ENCODE peak calls at places on chromosome 16, in six cellular contexts. One of them, this sample, is unnamed.

GRCh38 chr16:11484691-11485258 is 101.9 kb downstream of the LITAF start:
- DNase-seq in neural crest cell: no peak
- DNase-seq in endothelial cell: peak
- DNase-seq in cardiac fibroblast: peak
- DNase-seq in D721Med: no peak
- DNase-seq in right lobe of liver: no peak
- DNase-seq in this sample: no peak

GRCh38 chr16:79417465-79418093 is 183.0 kb downstream of the MAF start:
- DNase-seq in right lobe of liver: no peak
- DNase-seq in cardiac fibroblast: no peak
- DNase-seq in neural crest cell: no peak
- DNase-seq in endothelial cell: no peak
- DNase-seq in D721Med: no peak
- DNase-seq in this sample: no peak

GRCh38 chr16:46885960-46886763 is 2.0 kb downstream of the GPT2 start:
- DNase-seq in neural crest cell: no peak
- DNase-seq in D721Med: no peak
- DNase-seq in endothelial cell: no peak
- DNase-seq in right lobe of liver: peak
- DNase-seq in cardiac fibroblast: peak
- DNase-seq in this sample: peak

GRCh38 chr16:47715442-47716054 is 254.4 kb downstream of the PHKB start:
- DNase-seq in endothelial cell: no peak
- DNase-seq in D721Med: no peak
- DNase-seq in cardiac fibroblast: no peak
- DNase-seq in neural crest cell: no peak
- DNase-seq in right lobe of liver: no peak
- DNase-seq in this sample: peak

GRCh38 chr16:57530531-57531252 is 5.7 kb downstream of the CCDC102A start:
- DNase-seq in neural crest cell: no peak
- DNase-seq in endothelial cell: no peak
- DNase-seq in D721Med: no peak
- DNase-seq in right lobe of liver: no peak
- DNase-seq in cardiac fibroblast: no peak
- DNase-seq in this sample: no peak

GRCh38 chr16:56332464-56333079 is 92.8 kb downstream of the AMFR start:
- DNase-seq in endothelial cell: peak
- DNase-seq in cardiac fibroblast: peak
- DNase-seq in neural crest cell: peak
- DNase-seq in D721Med: no peak
- DNase-seq in right lobe of liver: peak
- DNase-seq in this sample: peak

GRCh38 chr16:3095869-3096268 is 3.2 kb downstream of the ZSCAN10 start:
- DNase-seq in neural crest cell: no peak
- DNase-seq in cardiac fibroblast: no peak
- DNase-seq in right lobe of liver: no peak
- DNase-seq in D721Med: no peak
- DNase-seq in endothelial cell: no peak
- DNase-seq in this sample: no peak

GRCh38 chr16:30409125-30410060 is 2.0 kb downstream of the ZNF771 start:
- DNase-seq in D721Med: no peak
- DNase-seq in right lobe of liver: peak
- DNase-seq in cardiac fibroblast: peak
- DNase-seq in endothelial cell: peak
- DNase-seq in neural crest cell: peak
- DNase-seq in this sample: peak

GRCh38 chr16:2845116-2845515 is 12.9 kb downstream of the PRSS22 start:
- DNase-seq in D721Med: no peak
- DNase-seq in neural crest cell: no peak
- DNase-seq in cardiac fibroblast: no peak
- DNase-seq in right lobe of liver: no peak
- DNase-seq in endothelial cell: no peak
- DNase-seq in this sample: no peak

GRCh38 chr16:52861614-52862022 is 191.1 kb downstream of the CHD9NB start:
- DNase-seq in cardiac fibroblast: peak
- DNase-seq in D721Med: no peak
- DNase-seq in endothelial cell: peak
- DNase-seq in neural crest cell: peak
- DNase-seq in right lobe of liver: no peak
- DNase-seq in this sample: no peak

GRCh38 chr16:85381738-85382592 is 231.2 kb upstream of the GSE1 start:
- DNase-seq in right lobe of liver: peak
- DNase-seq in neural crest cell: no peak
- DNase-seq in D721Med: no peak
- DNase-seq in endothelial cell: no peak
- DNase-seq in cardiac fibroblast: peak
- DNase-seq in this sample: peak

GRCh38 chr16:26269663-26270062 is 577.9 kb downstream of the HS3ST4 start:
- DNase-seq in D721Med: no peak
- DNase-seq in right lobe of liver: no peak
- DNase-seq in endothelial cell: no peak
- DNase-seq in neural crest cell: no peak
- DNase-seq in cardiac fibroblast: no peak
- DNase-seq in this sample: no peak

GRCh38 chr16:75301804-75302203 is 50.4 kb upstream of the BCAR1 start:
- DNase-seq in cardiac fibroblast: no peak
- DNase-seq in D721Med: no peak
- DNase-seq in endothelial cell: no peak
- DNase-seq in right lobe of liver: no peak
- DNase-seq in neural crest cell: no peak
- DNase-seq in this sample: no peak

GRCh38 chr16:47699090-47699489 is 238.0 kb downstream of the PHKB start:
- DNase-seq in D721Med: no peak
- DNase-seq in neural crest cell: no peak
- DNase-seq in endothelial cell: no peak
- DNase-seq in right lobe of liver: no peak
- DNase-seq in cardiac fibroblast: no peak
- DNase-seq in this sample: no peak

GRCh38 chr16:19005561-19006445 is 22.1 kb downstream of the TMC7 start:
- DNase-seq in right lobe of liver: no peak
- DNase-seq in neural crest cell: peak
- DNase-seq in D721Med: no peak
- DNase-seq in endothelial cell: no peak
- DNase-seq in cardiac fibroblast: peak
- DNase-seq in this sample: no peak

GRCh38 chr16:11734025-11734652 is 8.5 kb downstream of the TXNDC11 start:
- DNase-seq in cardiac fibroblast: no peak
- DNase-seq in D721Med: no peak
- DNase-seq in endothelial cell: no peak
- DNase-seq in neural crest cell: no peak
- DNase-seq in right lobe of liver: no peak
- DNase-seq in this sample: no peak

GRCh38 chr16:4327782-4328579 is 12.1 kb downstream of the GLIS2 start:
- DNase-seq in right lobe of liver: peak
- DNase-seq in endothelial cell: peak
- DNase-seq in cardiac fibroblast: peak
- DNase-seq in D721Med: no peak
- DNase-seq in neural crest cell: peak
- DNase-seq in this sample: peak

GRCh38 chr16:75733305-75734141 is 7.2 kb upstream of the CPHXL start:
- DNase-seq in D721Med: no peak
- DNase-seq in neural crest cell: no peak
- DNase-seq in cardiac fibroblast: peak
- DNase-seq in endothelial cell: no peak
- DNase-seq in right lobe of liver: no peak
- DNase-seq in this sample: peak

GRCh38 chr16:495127-495748 is 32.3 kb upstream of the CAPN15 start:
- DNase-seq in cardiac fibroblast: peak
- DNase-seq in neural crest cell: no peak
- DNase-seq in right lobe of liver: peak
- DNase-seq in endothelial cell: peak
- DNase-seq in D721Med: peak
- DNase-seq in this sample: peak

GRCh38 chr16:49346459-49346858 is 27.1 kb upstream of the C16orf78 start:
- DNase-seq in cardiac fibroblast: no peak
- DNase-seq in endothelial cell: no peak
- DNase-seq in neural crest cell: no peak
- DNase-seq in D721Med: no peak
- DNase-seq in right lobe of liver: no peak
- DNase-seq in this sample: no peak

GRCh38 chr16:57165923-57166322 is 19.9 kb downstream of the PSME3IP1 start:
- DNase-seq in neural crest cell: no peak
- DNase-seq in cardiac fibroblast: peak
- DNase-seq in right lobe of liver: no peak
- DNase-seq in endothelial cell: no peak
- DNase-seq in D721Med: no peak
- DNase-seq in this sample: peak

GRCh38 chr16:57504001-57504400 is 17.7 kb upstream of the DOK4 start:
- DNase-seq in right lobe of liver: no peak
- DNase-seq in neural crest cell: no peak
- DNase-seq in cardiac fibroblast: no peak
- DNase-seq in endothelial cell: no peak
- DNase-seq in D721Med: no peak
- DNase-seq in this sample: no peak

GRCh38 chr16:86723699-86724098 is 145.3 kb downstream of the FOXL1 start:
- DNase-seq in D721Med: no peak
- DNase-seq in neural crest cell: no peak
- DNase-seq in cardiac fibroblast: no peak
- DNase-seq in right lobe of liver: no peak
- DNase-seq in endothelial cell: no peak
- DNase-seq in this sample: no peak

GRCh38 chr16:78005881-78006280 is 16.5 kb upstream of the CLEC3A start:
- DNase-seq in endothelial cell: peak
- DNase-seq in cardiac fibroblast: no peak
- DNase-seq in neural crest cell: peak
- DNase-seq in right lobe of liver: no peak
- DNase-seq in D721Med: no peak
- DNase-seq in this sample: no peak

GRCh38 chr16:73033271-73033998 is 14.5 kb downstream of the ZFHX3 start:
- DNase-seq in D721Med: no peak
- DNase-seq in endothelial cell: no peak
- DNase-seq in right lobe of liver: no peak
- DNase-seq in cardiac fibroblast: no peak
- DNase-seq in neural crest cell: peak
- DNase-seq in this sample: no peak

GRCh38 chr16:73028721-73029361 is 19.1 kb downstream of the ZFHX3 start:
- DNase-seq in neural crest cell: no peak
- DNase-seq in endothelial cell: no peak
- DNase-seq in D721Med: no peak
- DNase-seq in cardiac fibroblast: no peak
- DNase-seq in right lobe of liver: no peak
- DNase-seq in this sample: no peak

GRCh38 chr16:73032548-73033270 is 15.2 kb downstream of the ZFHX3 start:
- DNase-seq in D721Med: no peak
- DNase-seq in cardiac fibroblast: no peak
- DNase-seq in right lobe of liver: no peak
- DNase-seq in endothelial cell: no peak
- DNase-seq in neural crest cell: no peak
- DNase-seq in this sample: no peak

GRCh38 chr16:73028263-73028662 is 19.7 kb downstream of the ZFHX3 start:
- DNase-seq in endothelial cell: no peak
- DNase-seq in D721Med: no peak
- DNase-seq in neural crest cell: no peak
- DNase-seq in cardiac fibroblast: no peak
- DNase-seq in right lobe of liver: no peak
- DNase-seq in this sample: no peak

GRCh38 chr16:73031155-73031866 is 16.6 kb downstream of the ZFHX3 start:
- DNase-seq in neural crest cell: no peak
- DNase-seq in endothelial cell: no peak
- DNase-seq in D721Med: no peak
- DNase-seq in cardiac fibroblast: no peak
- DNase-seq in right lobe of liver: no peak
- DNase-seq in this sample: peak
- TF ChIP-seq CTCF in neural crest cell: peak
- TF ChIP-seq CTCF in endothelial cell: peak
- TF ChIP-seq CTCF in D721Med: peak
- TF ChIP-seq CTCF in cardiac fibroblast: peak
- TF ChIP-seq CTCF in right lobe of liver: no peak
- TF ChIP-seq CTCF in this sample: peak

GRCh38 chr16:21001262-21001661 is 100.7 kb downstream of the LYRM1 start:
- DNase-seq in right lobe of liver: no peak
- DNase-seq in neural crest cell: no peak
- DNase-seq in cardiac fibroblast: peak
- DNase-seq in D721Med: no peak
- DNase-seq in endothelial cell: peak
- DNase-seq in this sample: peak
- TF ChIP-seq CTCF in right lobe of liver: peak
- TF ChIP-seq CTCF in neural crest cell: peak
- TF ChIP-seq CTCF in cardiac fibroblast: peak
- TF ChIP-seq CTCF in D721Med: peak
- TF ChIP-seq CTCF in endothelial cell: peak
- TF ChIP-seq CTCF in this sample: peak

DNA sequence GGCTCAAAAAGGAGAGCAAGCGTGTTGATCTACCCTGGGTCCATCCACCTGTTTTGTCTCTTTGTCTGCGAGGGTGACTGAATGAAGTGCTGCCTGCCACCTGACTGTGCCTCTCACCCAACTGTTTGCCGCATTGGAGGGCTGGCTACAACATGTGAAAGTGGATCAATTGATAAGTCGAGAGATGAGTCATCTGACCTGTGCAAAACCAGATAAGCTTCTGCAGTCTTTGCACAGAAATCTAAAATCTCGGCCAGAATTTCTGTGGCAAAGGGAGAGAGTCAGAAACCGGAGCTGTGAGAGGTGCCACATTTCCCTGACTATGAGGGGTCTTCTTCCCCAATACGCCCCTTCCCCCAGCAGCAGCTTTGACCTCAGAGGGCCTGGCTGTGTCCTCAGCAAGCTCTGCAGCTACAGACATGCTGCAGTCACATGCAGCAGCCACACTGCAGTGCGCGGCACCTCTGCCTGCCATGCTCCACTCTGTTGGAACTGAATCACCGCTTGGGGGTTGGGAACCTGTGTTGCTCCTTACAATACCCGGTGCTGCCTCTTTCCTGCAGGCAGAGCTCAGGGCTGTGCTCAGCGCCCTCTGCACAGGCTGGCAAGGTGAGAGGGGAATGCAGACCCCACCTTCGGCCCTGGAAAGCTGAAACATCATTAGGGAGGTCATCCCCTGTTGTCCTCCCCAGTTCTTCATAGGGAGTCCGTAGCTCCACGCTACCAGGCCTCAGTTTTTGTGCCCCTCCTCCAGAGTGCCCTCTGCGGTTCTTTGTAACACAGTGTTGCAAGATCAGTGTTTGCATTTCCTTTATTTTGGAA is 16.2 kb upstream of the HAS3 start:
- DNase-seq in endothelial cell: no peak
- DNase-seq in neural crest cell: no peak
- DNase-seq in right lobe of liver: peak
- DNase-seq in D721Med: no peak
- DNase-seq in cardiac fibroblast: no peak
- DNase-seq in this sample: no peak
- TF ChIP-seq CTCF in endothelial cell: no peak
- TF ChIP-seq CTCF in neural crest cell: no peak
- TF ChIP-seq CTCF in right lobe of liver: no peak
- TF ChIP-seq CTCF in D721Med: no peak
- TF ChIP-seq CTCF in cardiac fibroblast: no peak
- TF ChIP-seq CTCF in this sample: no peak

DNA sequence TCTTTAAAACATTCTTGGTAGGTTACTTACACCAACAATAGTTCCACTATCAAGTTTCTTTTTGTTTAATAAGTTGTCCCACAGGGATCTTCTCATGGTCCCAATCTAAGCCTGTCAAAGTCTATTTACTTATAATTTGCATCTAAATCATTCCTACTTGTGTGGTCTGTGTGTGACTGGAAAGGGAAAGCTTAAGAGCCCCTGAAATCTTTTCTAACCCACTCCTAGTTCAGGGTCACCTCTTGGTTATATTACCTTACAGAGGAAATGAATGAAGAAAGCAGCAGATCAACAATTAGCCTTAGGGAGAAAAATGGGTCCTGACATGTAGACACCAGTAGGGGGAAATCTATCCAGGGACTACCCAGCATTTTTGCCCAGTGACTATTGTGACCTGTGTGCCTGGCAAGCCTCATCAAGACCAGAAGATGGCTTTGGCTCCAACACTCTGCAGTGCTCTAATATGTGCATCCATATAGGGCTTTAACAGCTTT is 110.4 kb upstream of the HAS3 start:
- DNase-seq in D721Med: no peak
- DNase-seq in neural crest cell: no peak
- DNase-seq in right lobe of liver: no peak
- DNase-seq in endothelial cell: peak
- DNase-seq in cardiac fibroblast: peak
- DNase-seq in this sample: no peak
- TF ChIP-seq CTCF in D721Med: peak
- TF ChIP-seq CTCF in neural crest cell: peak
- TF ChIP-seq CTCF in right lobe of liver: peak
- TF ChIP-seq CTCF in endothelial cell: peak
- TF ChIP-seq CTCF in cardiac fibroblast: peak
- TF ChIP-seq CTCF in this sample: peak